ENCODE peak calls at places on chromosomes 4 and X, in six cellular contexts. J is brain microvascular endothelial cell, B is lung, W is CD14-positive monocyte, R is epithelial cell of esophagus, E is suprapubic skin. G is an unnamed sample.

GRCh38 chrX:2552621-2553297 is 52.0 kb upstream of the DHRSX start:
- DNase-seq in W (no peak), E (no peak), R (no peak), B (no peak), J (no peak), G (no peak)

GRCh38 chr4:157035471-157035870 is 40.5 kb upstream of the GLRB start:
- DNase-seq in J (no peak), W (no peak), R (no peak), E (no peak), B (no peak), G (no peak)

GRCh38 chrX:21725498-21725897 is 32.4 kb downstream of the SMPX start:
- DNase-seq in R (peak; percentile 63), W (no peak), E (no peak), B (no peak), J (no peak), G (no peak)

GRCh38 chrX:150605603-150606002 is 37.2 kb downstream of the MTM1 start:
- DNase-seq in E (no peak), B (no peak), R (peak; percentile 15), J (no peak), W (no peak), G (no peak)

GRCh38 chrX:132218100-132218807 is 993 bp downstream of the RAP2C start:
- DNase-seq in R (peak; percentile 88), W (peak; percentile 80), B (peak; percentile 80), E (peak; percentile 84), J (peak; percentile 66), G (no peak)

GRCh38 chr4:26590639-26591038 is 6.8 kb downstream of the TBC1D19 start:
- DNase-seq in B (no peak), J (peak; percentile 51), E (no peak), R (peak; percentile 83), W (no peak), G (no peak)

GRCh38 chr4:73860175-73860574 is 7.1 kb downstream of the PF4V1 start:
- DNase-seq in J (no peak), B (no peak), E (no peak), W (no peak), R (no peak), G (no peak)

GRCh38 chrX:69503228-69503834 is 795 bp upstream of the NALF2 start:
- DNase-seq in W (no peak), B (no peak), E (no peak), J (no peak), R (no peak), G (no peak)

GRCh38 chr4:153222790-153223417 is 18.7 kb downstream of the TRIM2 start:
- DNase-seq in J (no peak), R (peak; percentile 39), B (peak; percentile 38), W (no peak), E (peak; percentile 80), G (no peak)

GRCh38 chr4:173025131-173025530 is 143.5 kb upstream of the GALNT7 start:
- DNase-seq in B (peak; percentile 43), J (peak; percentile 87), E (no peak), W (no peak), R (peak; percentile 80), G (no peak)

GRCh38 chr4:3745886-3746656 is 20.1 kb upstream of the ADRA2C start:
- DNase-seq in J (no peak), B (no peak), W (no peak), R (no peak), E (no peak), G (no peak)

GRCh38 chr4:7130610-7131211 is 61.6 kb upstream of the SORCS2 start:
- DNase-seq in B (no peak), E (no peak), R (no peak), W (no peak), J (no peak), G (no peak)

GRCh38 chr4:7132249-7132648 is 60.1 kb upstream of the SORCS2 start:
- DNase-seq in B (no peak), R (no peak), J (no peak), E (no peak), W (no peak), G (no peak)

GRCh38 chr4:7131498-7132031 is 60.8 kb upstream of the SORCS2 start:
- DNase-seq in J (no peak), B (no peak), W (no peak), E (no peak), R (no peak), G (no peak)

GRCh38 chr4:7134737-7135388 is 57.5 kb upstream of the SORCS2 start:
- DNase-seq in W (no peak), R (no peak), E (no peak), J (peak; percentile 70), B (peak; percentile 70), G (no peak)

GRCh38 chr4:7132730-7133582 is 59.4 kb upstream of the SORCS2 start:
- DNase-seq in E (no peak), B (no peak), J (no peak), R (no peak), W (no peak), G (no peak)
- TF ChIP-seq CTCF in E (no peak), B (no peak), J (no peak), R (no peak), W (no peak), G (no peak)

GRCh38 chr4:181528570-181529184 is 714.5 kb upstream of the TENM3 start:
- DNase-seq in E (no peak), J (peak; percentile 65), W (no peak), R (peak; percentile 80), B (peak; percentile 70), G (peak; percentile 26)
- TF ChIP-seq CTCF in E (peak; percentile 60), J (peak; percentile 96), W (peak; percentile 61), R (peak; percentile 99), B (peak; percentile 34), G (no peak)

GRCh38 chrX:133676344-133677122 is 261.2 kb upstream of the GPC4 start:
- DNase-seq in R (no peak), B (peak; percentile 41), W (no peak), E (no peak), J (no peak), G (no peak)
- TF ChIP-seq CTCF in R (no peak), B (no peak), W (no peak), E (no peak), J (no peak), G (no peak)

DNA sequence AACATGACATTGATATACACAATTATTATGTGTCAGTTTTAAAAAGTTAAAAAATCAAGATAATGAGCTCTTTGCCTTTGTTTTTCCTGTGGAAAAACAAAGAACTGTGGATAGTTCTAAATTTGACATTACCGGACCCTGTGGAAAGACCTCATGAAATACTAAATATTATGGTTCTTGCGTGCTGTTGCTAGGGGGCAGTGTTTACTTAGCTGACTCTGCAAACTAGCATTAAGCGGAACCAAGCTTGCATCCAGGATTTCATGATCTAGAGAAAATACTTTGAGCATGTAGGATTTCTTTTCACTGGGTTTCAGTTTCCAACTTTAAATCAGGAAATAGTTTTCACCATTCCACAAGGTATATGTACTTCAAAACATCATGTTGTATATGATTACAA is 33.6 kb downstream of the CLCN4 start:
- DNase-seq in W (no peak), E (no peak), B (peak; percentile 42), J (peak; percentile 69), R (peak; percentile 60), G (no peak)
- TF ChIP-seq CTCF in W (peak; percentile 28), E (peak; percentile 38), B (peak; percentile 43), J (peak; percentile 63), R (peak; percentile 52), G (no peak)

DNA sequence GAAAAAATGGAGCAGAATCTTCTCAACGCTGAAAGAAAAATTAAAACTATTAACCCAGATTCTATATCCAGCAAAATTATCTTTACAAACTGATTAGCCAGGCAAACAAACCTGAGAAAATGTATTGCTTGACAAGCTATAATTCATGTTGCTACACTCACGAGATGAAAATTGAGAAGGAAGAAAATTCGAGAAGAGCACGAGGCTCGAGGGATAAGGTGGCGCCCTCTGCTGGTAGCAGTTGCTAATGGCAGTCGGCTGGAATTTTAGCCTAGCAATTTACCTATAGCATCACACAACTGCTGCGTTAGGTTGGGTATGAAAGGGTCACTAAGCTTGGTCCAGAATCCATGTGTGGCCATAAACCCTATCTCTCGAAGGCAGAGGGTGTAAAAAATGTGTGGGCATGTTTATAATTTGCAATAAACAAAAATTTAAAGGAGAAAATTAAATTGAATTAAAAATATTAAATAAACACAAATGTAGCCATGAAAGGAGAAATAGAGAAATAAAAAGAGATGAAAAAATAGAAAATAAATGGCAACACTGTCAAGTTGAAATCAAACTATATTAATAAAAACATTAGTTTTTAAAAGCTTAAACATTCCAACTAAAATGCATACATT is 126.6 kb downstream of the PPP4R3C start:
- DNase-seq in E (no peak), R (peak; percentile 35), J (peak; percentile 15), B (peak; percentile 37), W (no peak), G (no peak)
- TF ChIP-seq CTCF in E (peak; percentile 44), R (peak; percentile 71), J (peak; percentile 87), B (peak; percentile 31), W (peak; percentile 77), G (no peak)

GRCh38 chr4:147325566-147325965 is 155.3 kb upstream of the EDNRA start:
- DNase-seq in J (no peak), W (no peak), R (no peak), E (no peak), B (no peak), G (no peak)
- TF ChIP-seq CTCF in J (no peak), W (no peak), R (no peak), E (no peak), B (no peak), G (no peak)

GRCh38 chr4:16761031-16761430 is 137.4 kb downstream of the LDB2 start:
- DNase-seq in J (no peak), E (no peak), R (no peak), W (no peak), B (no peak), G (no peak)

GRCh38 chr4:16765549-16765948 is 132.9 kb downstream of the LDB2 start:
- DNase-seq in B (no peak), J (no peak), W (no peak), E (no peak), R (no peak), G (no peak)

GRCh38 chr4:16767861-16768260 is 130.6 kb downstream of the LDB2 start:
- DNase-seq in E (no peak), B (no peak), W (no peak), R (no peak), J (no peak), G (no peak)

GRCh38 chr4:16767251-16767650 is 131.2 kb downstream of the LDB2 start:
- DNase-seq in B (no peak), W (no peak), J (no peak), E (no peak), R (no peak), G (no peak)

GRCh38 chr4:16764622-16765021 is 133.8 kb downstream of the LDB2 start:
- DNase-seq in E (no peak), W (no peak), R (no peak), B (no peak), J (no peak), G (no peak)
- TF ChIP-seq CTCF in E (no peak), W (no peak), R (peak; percentile 5), B (no peak), J (peak; percentile 60), G (no peak)

GRCh38 chrX:139933904-139934303 is 1.1 kb upstream of the ATP11C start:
- DNase-seq in E (no peak), J (no peak), W (no peak), R (no peak), B (no peak), G (no peak)

GRCh38 chrX:139930923-139931645 is 1.8 kb downstream of the ATP11C start:
- DNase-seq in B (no peak), R (peak; percentile 8), E (no peak), W (no peak), J (no peak), G (no peak)

GRCh38 chrX:139931646-139932076 is 1.2 kb downstream of the ATP11C start:
- DNase-seq in W (no peak), R (no peak), J (no peak), E (no peak), B (no peak), G (no peak)

GRCh38 chrX:139932077-139932900 is 564 bp downstream of the ATP11C start:
- DNase-seq in B (peak; percentile 29), R (peak; percentile 36), W (no peak), E (peak; percentile 74), J (no peak), G (no peak)

GRCh38 chrX:139932901-139933796 is at the start of gene ATP11C:
- DNase-seq in B (peak; percentile 81), W (peak; percentile 74), E (peak; percentile 87), R (peak; percentile 85), J (peak; percentile 69), G (peak; percentile 54)
- TF ChIP-seq CTCF in B (no peak), W (no peak), E (no peak), R (no peak), J (no peak), G (no peak)